ENCODE peak calls at places on chromosome 9, in eight cellular contexts. K, X, E, O, C, V, U and T are unnamed samples.

GRCh38 chr9:21392270-21392669 is 7.1 kb upstream of the IFNA2 start:
- DNase-seq in K (no peak), X (no peak), E (no peak), O (no peak), C (peak; percentile 36), V (no peak), U (peak; percentile 33), T (peak; percentile 68)

GRCh38 chr9:125829743-125830142 is 82.6 kb downstream of the PBX3 start:
- DNase-seq in K (no peak), X (no peak), E (no peak), O (peak; percentile 41), C (no peak), V (no peak), U (peak; percentile 60), T (peak; percentile 70)

GRCh38 chr9:109817846-109818472 is 38.0 kb downstream of the PALM2AKAP2 start:
- DNase-seq in K (peak; percentile 51), X (peak; percentile 97), E (no peak), O (peak; percentile 86), C (peak; percentile 91), V (peak; percentile 90), U (no peak), T (peak; percentile 87)

GRCh38 chr9:79883073-79883645 is 311.4 kb downstream of the TLE4 start:
- DNase-seq in K (no peak), X (no peak), E (no peak), O (no peak), C (no peak), V (no peak), U (no peak), T (peak; percentile 12)

GRCh38 chr9:76610009-76610352 is 151.0 kb downstream of the GCNT1 start:
- DNase-seq in K (no peak), X (peak; percentile 39), E (peak; percentile 93), O (peak; percentile 81), C (no peak), V (no peak), U (no peak), T (no peak)

GRCh38 chr9:87120610-87121009 is 173.3 kb upstream of the GAS1 start:
- DNase-seq in K (no peak), X (peak; percentile 37), E (no peak), O (no peak), C (no peak), V (no peak), U (no peak), T (no peak)

GRCh38 chr9:65411336-65411735 is 126.3 kb upstream of the FOXD4L5 start:
- DNase-seq in K (no peak), X (no peak), E (no peak), O (no peak), C (no peak), V (no peak), U (no peak), T (no peak)

GRCh38 chr9:14286121-14286520 is 27.8 kb downstream of the NFIB start:
- DNase-seq in K (no peak), X (no peak), E (no peak), O (no peak), C (no peak), V (no peak), U (no peak), T (no peak)

GRCh38 chr9:130857864-130858730 is 23.0 kb downstream of the ABL1 start:
- DNase-seq in K (no peak), X (peak; percentile 96), E (no peak), O (peak; percentile 25), C (peak; percentile 70), V (peak; percentile 96), U (no peak), T (no peak)

GRCh38 chr9:89226076-89226475 is 47.5 kb upstream of the SHC3 start:
- DNase-seq in K (no peak), X (peak; percentile 32), E (peak; percentile 60), O (no peak), C (no peak), V (no peak), U (no peak), T (no peak)

GRCh38 chr9:138033950-138034349 is 156.4 kb downstream of the CACNA1B start:
- DNase-seq in K (no peak), X (no peak), E (no peak), O (no peak), C (no peak), V (no peak), U (no peak), T (no peak)

GRCh38 chr9:89625721-89626687 is 21.2 kb downstream of the GADD45G start:
- DNase-seq in K (no peak), X (no peak), E (no peak), O (no peak), C (no peak), V (no peak), U (no peak), T (no peak)

GRCh38 chr9:71744754-71745521 is 23.4 kb downstream of the CEMIP2 start:
- DNase-seq in K (no peak), X (no peak), E (no peak), O (no peak), C (no peak), V (no peak), U (no peak), T (no peak)

GRCh38 chr9:91733006-91733624 is 216.9 kb downstream of the ROR2 start:
- DNase-seq in K (no peak), X (no peak), E (no peak), O (no peak), C (no peak), V (no peak), U (no peak), T (no peak)

GRCh38 chr9:81083062-81083461 is 606.3 kb downstream of the TLE1 start:
- DNase-seq in K (no peak), X (peak; percentile 40), E (no peak), O (no peak), C (no peak), V (no peak), U (no peak), T (no peak)

GRCh38 chr9:2289234-2289755 is 274.1 kb downstream of the SMARCA2 start:
- DNase-seq in K (no peak), X (no peak), E (no peak), O (no peak), C (no peak), V (no peak), U (no peak), T (no peak)

GRCh38 chr9:120571443-120572257 is 8.3 kb downstream of the CDK5RAP2 start:
- DNase-seq in K (no peak), X (peak; percentile 88), E (no peak), O (peak; percentile 71), C (no peak), V (no peak), U (no peak), T (no peak)

GRCh38 chr9:806285-807156 is 35.0 kb upstream of the DMRT1 start:
- DNase-seq in K (peak; percentile 65), X (peak; percentile 46), E (no peak), O (peak; percentile 7), C (no peak), V (no peak), U (no peak), T (peak; percentile 39)

GRCh38 chr9:137421838-137422667 is 909 bp downstream of the EXD3 start:
- DNase-seq in K (peak; percentile 51), X (no peak), E (no peak), O (no peak), C (no peak), V (no peak), U (no peak), T (no peak)

GRCh38 chr9:115597330-115597729 is 479.4 kb upstream of the TNC start:
- DNase-seq in K (no peak), X (no peak), E (no peak), O (no peak), C (no peak), V (no peak), U (no peak), T (no peak)

GRCh38 chr9:115593587-115594091 is 475.7 kb upstream of the TNC start:
- DNase-seq in K (peak; percentile 21), X (peak; percentile 70), E (no peak), O (peak; percentile 23), C (no peak), V (no peak), U (no peak), T (peak; percentile 24)

GRCh38 chr9:115594551-115594950 is 476.6 kb upstream of the TNC start:
- DNase-seq in K (no peak), X (no peak), E (no peak), O (no peak), C (no peak), V (no peak), U (no peak), T (no peak)

GRCh38 chr9:115595951-115596742 is 478.2 kb upstream of the TNC start:
- DNase-seq in K (no peak), X (peak; percentile 98), E (no peak), O (peak; percentile 3), C (no peak), V (peak; percentile 94), U (no peak), T (no peak)

GRCh38 chr9:115596743-115597080 is 478.8 kb upstream of the TNC start:
- DNase-seq in K (no peak), X (no peak), E (no peak), O (no peak), C (no peak), V (no peak), U (no peak), T (no peak)
- H3K4me3 ChIP-seq in K (no peak overlapping the region), X (peak overlapping the region; percentile 42), E (no peak overlapping the region), O (no peak overlapping the region), C (no peak overlapping the region), V (peak overlapping the region; percentile 59), U (no peak overlapping the region), T (no peak overlapping the region)

DNA sequence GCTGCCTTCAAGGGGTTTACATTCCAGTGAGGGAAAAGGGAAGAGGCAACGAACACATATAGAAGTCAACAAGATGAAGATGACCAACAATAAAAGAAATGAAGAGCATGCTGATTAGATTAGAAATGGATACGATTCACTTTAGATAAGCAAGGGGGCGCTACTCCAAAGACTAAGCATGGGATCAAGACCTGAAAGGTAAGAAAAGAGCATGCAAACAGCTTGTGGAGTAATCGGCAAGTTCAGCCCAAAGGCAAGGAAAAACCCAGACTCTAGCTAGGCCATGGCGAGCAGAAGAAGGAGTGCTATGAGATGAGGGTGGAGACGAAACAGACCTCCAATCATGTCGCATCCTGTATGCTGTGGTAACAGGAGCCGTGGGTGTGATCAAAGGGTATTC is 124.4 kb downstream of the FANCC start:
- DNase-seq in K (no peak), X (no peak), E (no peak), O (no peak), C (no peak), V (no peak), U (no peak), T (no peak)
- TF ChIP-seq CTCF in K (no peak), X (peak; percentile 19), E (no peak), O (no peak), C (peak; percentile 33), V (no peak), U (peak; percentile 31), T (no peak)

DNA sequence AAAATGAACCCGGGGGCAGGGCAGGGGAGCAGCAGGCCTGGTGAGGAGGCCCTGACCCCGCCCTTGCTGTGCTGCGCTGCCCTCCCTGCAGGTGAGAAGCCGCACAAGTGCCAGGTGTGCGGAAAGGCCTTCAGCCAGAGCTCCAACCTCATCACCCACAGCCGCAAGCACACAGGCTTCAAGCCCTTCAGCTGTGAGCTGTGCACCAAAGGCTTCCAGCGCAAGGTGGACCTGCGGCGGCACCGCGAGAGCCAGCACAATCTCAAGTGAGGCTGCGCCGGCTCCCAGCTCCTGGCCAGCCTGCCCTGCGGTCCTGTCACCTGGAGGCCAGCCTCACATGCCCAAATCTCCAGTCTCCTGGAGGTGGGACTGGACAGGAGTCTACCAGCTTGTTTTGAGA is 12.3 kb downstream of the GFI1B start:
- DNase-seq in K (no peak), X (no peak), E (no peak), O (no peak), C (no peak), V (no peak), U (no peak), T (no peak)
- H3K4me3 ChIP-seq in K (no peak overlapping the region), X (no peak overlapping the region), E (no peak overlapping the region), O (no peak overlapping the region), C (no peak overlapping the region), V (no peak overlapping the region), U (no peak overlapping the region), T (no peak overlapping the region)

GRCh38 chr9:100370064-100370723 is 17.5 kb upstream of the TEX10 start:
- DNase-seq in K (no peak), X (no peak), E (no peak), O (no peak), C (no peak), V (no peak), U (no peak), T (no peak)
- TF ChIP-seq CTCF in K (no peak), X (no peak), E (no peak), O (no peak), C (no peak), V (no peak), U (no peak), T (no peak)